ENCODE peak calls at places on chromosomes 6 and 20, in seven cellular contexts. W is stimulated activated naive B cell treated with anti-CD40 and anti-IgM and Interleukin-4, amounts not matched to agents 10 μg/mL and 1 μg/mL and 100 μg/mL, for 72 hours; Z is tibial nerve; U is AG10803; M is naive thymus-derived CD8-positive, alpha-beta T cell; S is SW 1271; D is caudate nucleus. P is an unnamed sample.

GRCh38 chr6:78942451-78942850 is 75.1 kb downstream of the IRAK1BP1 start:
- DNase-seq in M (no peak), D (no peak), U (peak), W (no peak), Z (no peak), S (peak), P (no peak)

GRCh38 chr6:78427386-78427785 is 440.0 kb upstream of the IRAK1BP1 start:
- DNase-seq in Z (no peak), S (no peak), W (no peak), U (no peak), M (no peak), D (no peak), P (no peak)

GRCh38 chr20:14148042-14148441 is 152.7 kb downstream of the MACROD2 start:
- DNase-seq in S (no peak), U (no peak), Z (no peak), M (no peak), W (no peak), D (no peak), P (no peak)

GRCh38 chr6:149484733-149485700 is at the start of gene ZC3H12D:
- DNase-seq in S (no peak), D (no peak), Z (no peak), U (peak), M (peak), W (peak), P (no peak)

GRCh38 chr6:69936674-69937363 is 70.5 kb downstream of the COL19A1 start:
- DNase-seq in U (peak), Z (no peak), W (no peak), M (no peak), S (no peak), D (no peak), P (no peak)

GRCh38 chr6:149830731-149831379 is 33.3 kb downstream of the LRP11 start:
- DNase-seq in Z (no peak), U (peak), W (no peak), S (no peak), D (no peak), M (no peak), P (no peak)

GRCh38 chr6:107744927-107745326 is 79.2 kb downstream of the SCML4 start:
- DNase-seq in D (no peak), M (no peak), S (no peak), Z (no peak), W (no peak), U (no peak), P (no peak)

GRCh38 chr6:123764717-123765116 is 38.9 kb upstream of the NKAIN2 start:
- DNase-seq in S (no peak), U (no peak), M (no peak), D (no peak), W (no peak), Z (no peak), P (no peak)

GRCh38 chr6:127606131-127606562 is 29.2 kb downstream of the C6orf58 start:
- DNase-seq in M (peak), U (peak), Z (no peak), S (peak), W (no peak), D (no peak), P (no peak)

GRCh38 chr6:46972521-46972920 is 50.8 kb upstream of the ADGRF5 start:
- DNase-seq in M (no peak), S (no peak), D (no peak), Z (no peak), U (no peak), W (no peak), P (no peak)

GRCh38 chr6:160309718-160310117 is 38.5 kb upstream of the SLC22A3 start:
- DNase-seq in M (no peak), U (no peak), Z (no peak), S (no peak), D (no peak), W (no peak), P (no peak)

GRCh38 chr6:170344631-170345576 is 38.3 kb downstream of the FAM120B start:
- DNase-seq in M (no peak), D (no peak), U (peak), S (peak), W (peak), Z (no peak), P (no peak)

GRCh38 chr6:166540631-166541331 is 45.7 kb downstream of the RAMACL start:
- DNase-seq in M (peak), S (no peak), W (peak), U (no peak), D (peak), Z (no peak), P (no peak)

GRCh38 chr6:5893295-5893694 is 113.4 kb downstream of the NRN1 start:
- DNase-seq in S (no peak), Z (no peak), W (no peak), D (no peak), M (no peak), U (no peak), P (peak)

GRCh38 chr6:127031511-127031910 is 87.0 kb upstream of the RSPO3 start:
- DNase-seq in D (no peak), M (no peak), S (no peak), W (no peak), U (peak), Z (no peak), P (no peak)

GRCh38 chr6:47698342-47698787 is at the start of gene ADGRF4:
- DNase-seq in U (peak), Z (no peak), M (no peak), W (no peak), D (no peak), S (no peak), P (no peak)

GRCh38 chr6:169386431-169387057 is 132.9 kb upstream of the THBS2 start:
- DNase-seq in U (peak), S (no peak), D (no peak), Z (no peak), M (no peak), W (no peak), P (no peak)

GRCh38 chr6:112035446-112035845 is 18.5 kb upstream of the CCN6 start:
- DNase-seq in D (no peak), S (no peak), W (no peak), M (no peak), U (no peak), Z (no peak), P (no peak)

GRCh38 chr6:1700283-1700967 is 90.7 kb downstream of the FOXC1 start:
- DNase-seq in U (no peak), M (no peak), Z (no peak), S (no peak), D (no peak), W (no peak), P (no peak)

GRCh38 chr20:24668384-24668702 is 198.9 kb downstream of the SYNDIG1 start:
- DNase-seq in U (no peak), W (no peak), Z (no peak), S (no peak), D (no peak), M (no peak), P (no peak)

GRCh38 chr6:68726307-68726706 is 91.2 kb downstream of the ADGRB3 start:
- DNase-seq in D (peak), Z (no peak), U (no peak), M (no peak), W (no peak), S (no peak), P (no peak)